ENCODE peak calls at places on chromosomes 16 and 17, in five cellular contexts. G, O, D, S and F are unnamed samples. For H3K27me3, the result is how much of the 10 kb centered on the place peaks cover.

GRCh38 chr16:2912330-2913199 is 834 bp downstream of the FLYWCH1 start:
- DNase-seq in G (no peak), O (peak), D (peak), S (peak), F (peak)

GRCh38 chr16:56682703-56683397 is 580 bp downstream of the MT1X start:
- DNase-seq in G (no peak), O (no peak), D (no peak), S (peak), F (no peak)

GRCh38 chr17:52383493-52384100 is 225.1 kb upstream of the CA10 start:
- DNase-seq in G (peak), O (peak), D (peak), S (peak), F (peak)

GRCh38 chr17:55317284-55317683 is 52.5 kb downstream of the HLF start:
- DNase-seq in G (no peak), O (no peak), D (no peak), S (no peak), F (no peak)

GRCh38 chr17:50641339-50641725 is 6.7 kb downstream of the ABCC3 start:
- DNase-seq in G (no peak), O (no peak), D (no peak), S (no peak), F (no peak)

GRCh38 chr17:40777459-40777858 is 4.9 kb downstream of the KRT27 start:
- DNase-seq in G (no peak), O (no peak), D (no peak), S (no peak), F (no peak)

GRCh38 chr17:15432807-15433547 is 34.4 kb downstream of the CDRT4 start:
- DNase-seq in G (no peak), O (no peak), D (no peak), S (no peak), F (no peak)

GRCh38 chr17:74682442-74683190 is 30.1 kb downstream of the CD300LF start:
- DNase-seq in G (no peak), O (no peak), D (no peak), S (no peak), F (no peak)

GRCh38 chr16:67966549-67967182 is 1.8 kb downstream of the SLC12A4 start:
- DNase-seq in G (peak), O (no peak), D (peak), S (peak), F (peak)

GRCh38 chr16:72198021-72198420 is 26.1 kb upstream of the PMFBP1 start:
- DNase-seq in G (no peak), O (peak), D (peak), S (no peak), F (no peak)

GRCh38 chr16:21646721-21647561 is 5.5 kb downstream of the IGSF6 start:
- DNase-seq in G (no peak), O (no peak), D (no peak), S (no peak), F (no peak)

GRCh38 chr17:55175788-55176425 is 88.9 kb upstream of the HLF start:
- DNase-seq in G (no peak), O (no peak), D (no peak), S (no peak), F (no peak)

GRCh38 chr16:7509919-7510705 is 177.5 kb downstream of the RBFOX1 start:
- DNase-seq in G (no peak), O (peak), D (no peak), S (peak), F (no peak)

GRCh38 chr17:57438031-57438731 is 181.9 kb downstream of the MSI2 start:
- DNase-seq in G (no peak), O (peak), D (no peak), S (no peak), F (no peak)

GRCh38 chr17:29086628-29087332 is 43.8 kb downstream of the PIPOX start:
- DNase-seq in G (no peak), O (no peak), D (no peak), S (peak), F (no peak)

GRCh38 chr16:67195676-67196075 is 3.3 kb upstream of the ELMO3 start:
- DNase-seq in G (no peak), O (no peak), D (peak), S (no peak), F (no peak)

GRCh38 chr16:67356372-67356771 is 29.8 kb downstream of the LRRC36 start:
- DNase-seq in G (no peak), O (no peak), D (no peak), S (no peak), F (no peak)

GRCh38 chr16:2715519-2715918 is 4.5 kb downstream of the PRSS27 start:
- DNase-seq in G (no peak), O (no peak), D (peak), S (peak), F (peak)

GRCh38 chr17:61321344-61321743 is 78.3 kb upstream of the TBX2 start:
- DNase-seq in G (no peak), O (no peak), D (no peak), S (no peak), F (no peak)

GRCh38 chr16:83233153-83233552 is 574.6 kb upstream of the HSBP1 start:
- DNase-seq in G (no peak), O (no peak), D (no peak), S (no peak), F (no peak)

GRCh38 chr17:14845562-14846335 is 419.4 kb downstream of the PMP22 start:
- DNase-seq in G (no peak), O (no peak), D (no peak), S (no peak), F (no peak)

GRCh38 chr16:70804729-70805169 is 3.8 kb upstream of the VAC14 start:
- DNase-seq in G (no peak), O (no peak), D (no peak), S (no peak), F (no peak)

GRCh38 chr17:19726615-19727376 is 10.4 kb upstream of the SLC47A2 start:
- DNase-seq in G (no peak), O (no peak), D (no peak), S (no peak), F (no peak)

GRCh38 chr17:56699186-56699895 is 105.8 kb downstream of the NOG start:
- DNase-seq in G (peak), O (peak), D (no peak), S (peak), F (no peak)

GRCh38 chr17:55770220-55770870 is 19.5 kb downstream of the PCTP start:
- DNase-seq in G (peak), O (peak), D (peak), S (peak), F (no peak)

GRCh38 chr17:73293480-73293911 is 18.3 kb downstream of the CDC42EP4 start:
- DNase-seq in G (peak), O (peak), D (no peak), S (no peak), F (no peak)

GRCh38 chr17:38454528-38454927 is 26.3 kb downstream of the ARHGAP23 start:
- DNase-seq in G (peak), O (peak), D (no peak), S (no peak), F (no peak)

GRCh38 chr17:32929288-32929574 is 1.3 kb downstream of the TMEM98 start:
- DNase-seq in G (no peak), O (peak), D (no peak), S (peak), F (no peak)

GRCh38 chr16:73152731-73153130 is 104.8 kb upstream of the ZFHX3 start:
- DNase-seq in G (no peak), O (peak), D (no peak), S (peak), F (no peak)

GRCh38 chr17:78063489-78063888 is 65.1 kb downstream of the TMC6 start:
- DNase-seq in G (no peak), O (no peak), D (no peak), S (no peak), F (no peak)

GRCh38 chr17:30267625-30268024 is 24.1 kb downstream of the BLMH start:
- DNase-seq in G (no peak), O (no peak), D (no peak), S (no peak), F (no peak)

GRCh38 chr17:56597495-56597990 is 4.0 kb downstream of the NOG start:
- DNase-seq in G (no peak), O (peak), D (no peak), S (peak), F (no peak)

GRCh38 chr16:4081577-4082021 is 34.6 kb downstream of the ADCY9 start:
- DNase-seq in G (no peak), O (peak), D (no peak), S (no peak), F (no peak)

GRCh38 chr17:1577657-1578428 is 15.3 kb upstream of the PITPNA start:
- DNase-seq in G (no peak), O (no peak), D (no peak), S (no peak), F (peak)

GRCh38 chr16:79013004-79013403 is 587.5 kb downstream of the MAF start:
- DNase-seq in G (no peak), O (no peak), D (no peak), S (no peak), F (no peak)

GRCh38 chr17:31657876-31658275 is 201.2 kb downstream of the COPRS start:
- DNase-seq in G (no peak), O (no peak), D (no peak), S (no peak), F (no peak)

GRCh38 chr17:22217135-22217534 is 524.8 kb downstream of the KCNJ18 start:
- DNase-seq in G (no peak), O (peak), D (no peak), S (peak), F (no peak)

GRCh38 chr17:10713336-10713735 is 15.9 kb downstream of the ADPRM start:
- DNase-seq in G (no peak), O (no peak), D (no peak), S (no peak), F (no peak)

GRCh38 chr17:66676421-66676820 is 158.5 kb upstream of the CACNG5 start:
- DNase-seq in G (peak), O (no peak), D (no peak), S (no peak), F (no peak)

DNA sequence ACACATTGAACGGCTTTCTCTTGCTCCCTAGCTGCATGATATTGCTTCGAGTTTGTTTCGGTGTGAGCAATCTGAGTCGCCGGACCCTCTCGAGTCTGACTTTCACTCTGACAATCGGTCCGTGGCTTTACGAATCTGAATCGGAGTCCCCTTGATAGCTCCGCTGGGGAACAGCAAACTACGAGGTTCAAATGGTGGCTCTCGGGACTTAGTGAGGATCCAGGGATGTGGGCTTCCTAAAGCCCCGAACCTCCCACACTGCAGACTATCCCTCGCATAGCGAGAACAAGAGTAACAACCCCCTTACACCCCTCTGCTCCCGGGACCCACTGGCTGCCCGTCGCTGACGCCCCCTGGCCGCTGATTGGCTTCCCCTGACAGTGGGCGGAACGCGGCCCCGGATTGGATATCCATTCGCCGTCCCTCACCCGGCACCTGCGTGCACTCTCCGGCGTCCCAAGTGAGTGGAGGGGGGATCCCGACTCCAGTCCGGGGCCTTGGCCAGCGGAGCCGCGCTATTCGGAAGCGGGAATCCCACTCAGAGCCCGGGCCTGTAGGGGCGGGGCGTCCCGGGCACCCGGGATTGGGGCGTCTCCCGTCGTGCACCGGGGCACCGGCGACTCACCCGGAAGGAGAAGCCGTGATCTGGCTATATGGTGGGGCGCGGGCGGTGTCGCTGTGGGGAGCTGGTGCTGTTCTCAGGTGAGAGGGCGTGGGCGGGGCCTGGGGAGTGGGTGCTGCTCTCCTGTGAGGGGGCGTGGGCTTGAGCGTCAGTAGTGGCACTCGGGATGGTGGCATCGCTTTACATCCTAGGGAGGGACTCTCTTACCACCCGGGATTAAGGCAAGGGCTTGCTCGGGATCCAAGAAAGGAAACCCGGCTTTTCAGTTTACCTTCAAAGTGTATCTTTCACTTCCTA is at the start of gene SNX11:
- DNase-seq in G (peak), O (peak), D (peak), S (peak), F (peak)
- TF ChIP-seq CTCF in G (peak), O (peak), D (no peak), S (peak), F (no peak)

GRCh38 chr17:80878876-80879722 is 112.5 kb upstream of the CHMP6 start:
- DNase-seq in G (no peak), O (no peak), D (no peak), S (no peak), F (no peak)
- H3K27me3 ChIP-seq in G (under half), O (under half), D (under half), S (under half), F (under half)

GRCh38 chr17:4772235-4772613 is 538 bp downstream of the TM4SF5 start:
- DNase-seq in G (no peak), O (peak), D (no peak), S (no peak), F (no peak)
- TF ChIP-seq REST in G (no peak), O (no peak), D (no peak), S (no peak), F (no peak)

GRCh38 chr17:5794881-5795486 is 210.7 kb upstream of the NLRP1 start:
- DNase-seq in G (no peak), O (no peak), D (no peak), S (no peak), F (no peak)

GRCh38 chr17:5798104-5798503 is 213.8 kb upstream of the NLRP1 start:
- DNase-seq in G (no peak), O (no peak), D (no peak), S (peak), F (no peak)

GRCh38 chr17:5793157-5793556 is 208.8 kb upstream of the NLRP1 start:
- DNase-seq in G (no peak), O (no peak), D (peak), S (no peak), F (no peak)

GRCh38 chr17:5797447-5797846 is 213.1 kb upstream of the NLRP1 start:
- DNase-seq in G (no peak), O (no peak), D (no peak), S (peak), F (no peak)

DNA sequence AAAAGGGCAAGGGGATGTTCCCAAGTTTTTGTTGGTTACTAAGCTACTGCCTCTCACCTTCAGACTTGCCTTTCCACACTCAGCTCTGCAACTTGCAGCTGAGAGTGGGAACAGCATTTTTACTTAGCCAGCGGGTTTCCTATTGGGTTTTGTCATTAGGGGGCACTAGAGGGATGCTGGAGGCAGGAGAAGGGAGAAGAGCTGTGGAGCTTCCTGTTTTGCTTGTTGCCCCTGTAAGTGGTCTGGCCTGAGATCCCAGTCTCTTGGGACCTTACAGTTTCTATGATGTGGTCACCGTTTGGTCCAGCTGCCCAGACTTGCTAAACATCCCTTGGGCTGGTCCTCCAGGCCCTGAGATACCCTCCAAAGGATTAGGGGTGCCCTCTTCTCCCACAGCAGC is 209.6 kb upstream of the NLRP1 start:
- DNase-seq in G (no peak), O (no peak), D (no peak), S (peak), F (no peak)
- TF ChIP-seq CTCF in G (no peak), O (no peak), D (no peak), S (peak), F (no peak)